ENCODE peak calls at places on chromosomes 7 and 10, in eight cellular contexts. L, N, T, A, I, P, K and H are unnamed samples.

GRCh38 chr7:129989466-129989865 is 36.7 kb upstream of the UBE2H start:
- DNase-seq in L (no peak), N (no peak), T (no peak), A (no peak), I (no peak), P (no peak), K (no peak), H (no peak)

GRCh38 chr10:53537508-53537907 is 764.9 kb upstream of the MBL2 start:
- DNase-seq in L (peak; percentile 16), N (no peak), T (no peak), A (no peak), I (no peak), P (no peak), K (no peak), H (no peak)

GRCh38 chr7:38751416-38751815 is 120.2 kb upstream of the AMPH start:
- DNase-seq in L (no peak), N (no peak), T (no peak), A (no peak), I (no peak), P (no peak), K (no peak), H (no peak)

GRCh38 chr7:98913612-98914011 is 35.3 kb downstream of the TRRAP start:
- DNase-seq in L (no peak), N (no peak), T (no peak), A (no peak), I (no peak), P (no peak), K (no peak), H (no peak)

GRCh38 chr7:127393370-127394058 is 1.0 kb upstream of the ZNF800 start:
- DNase-seq in L (peak; percentile 8), N (peak; percentile 31), T (peak; percentile 78), A (peak; percentile 46), I (no peak), P (peak; percentile 33), K (no peak), H (no peak)

GRCh38 chr7:35624299-35625186 is 70.4 kb downstream of the HERPUD2 start:
- DNase-seq in L (peak; percentile 67), N (peak; percentile 17), T (no peak), A (no peak), I (peak; percentile 47), P (peak; percentile 76), K (peak; percentile 28), H (no peak)

GRCh38 chr7:108660465-108660864 is 90.8 kb downstream of the DNAJB9 start:
- DNase-seq in L (peak; percentile 12), N (no peak), T (no peak), A (no peak), I (no peak), P (no peak), K (no peak), H (no peak)

GRCh38 chr10:62002753-62003152 is 101.3 kb downstream of the ARID5B start:
- DNase-seq in L (no peak), N (no peak), T (no peak), A (no peak), I (no peak), P (no peak), K (no peak), H (no peak)

GRCh38 chr10:72079356-72079755 is 9.0 kb downstream of the SPOCK2 start:
- DNase-seq in L (no peak), N (no peak), T (peak; percentile 83), A (no peak), I (no peak), P (no peak), K (no peak), H (no peak)

GRCh38 chr10:121130382-121130781 is 279.2 kb downstream of the WDR11 start:
- DNase-seq in L (no peak), N (no peak), T (no peak), A (no peak), I (no peak), P (no peak), K (no peak), H (no peak)

GRCh38 chr7:20350518-20350951 is 19.8 kb downstream of the ITGB8 start:
- DNase-seq in L (peak; percentile 18), N (no peak), T (no peak), A (no peak), I (no peak), P (no peak), K (no peak), H (peak; percentile 45)
- H3K27ac ChIP-seq in L (peak overlapping the region; percentile 71), N (no peak overlapping the region), T (no peak overlapping the region), A (no peak overlapping the region), I (peak overlapping the region; percentile 2), P (no peak overlapping the region), K (peak overlapping the region; percentile 47), H (peak overlapping the region; percentile 66)

DNA sequence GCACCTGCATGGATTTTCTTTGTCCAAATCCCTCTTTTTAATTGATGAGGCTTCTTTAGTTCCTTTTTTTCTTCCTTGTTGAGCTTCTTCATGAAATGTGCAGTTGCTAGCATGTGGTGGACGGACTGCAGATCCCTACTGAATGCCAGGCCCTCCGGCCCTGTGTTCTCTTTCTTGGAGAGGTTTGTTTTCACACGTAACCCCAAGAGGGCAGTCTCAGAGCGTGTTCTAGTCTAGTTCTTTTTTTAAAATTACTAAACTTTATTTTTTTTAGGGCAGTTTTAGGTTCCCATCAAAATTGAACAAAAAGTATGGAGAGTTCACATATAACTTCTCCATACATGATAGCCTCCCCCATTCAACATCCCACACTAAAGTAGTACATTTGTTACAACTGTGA is 190.0 kb downstream of the CFTR start:
- DNase-seq in L (no peak), N (no peak), T (no peak), A (no peak), I (no peak), P (no peak), K (no peak), H (peak; percentile 16)
- TF ChIP-seq CTCF in L (peak; percentile 38), N (no peak), T (no peak), A (no peak), I (no peak), P (peak; percentile 63), K (no peak), H (no peak)

GRCh38 chr10:122306282-122306681 is 35.2 kb downstream of the BTBD16 start:
- DNase-seq in L (no peak), N (no peak), T (no peak), A (no peak), I (no peak), P (no peak), K (no peak), H (no peak)
- H3K27ac ChIP-seq in L (no peak overlapping the region), N (no peak overlapping the region), T (no peak overlapping the region), A (no peak overlapping the region), I (peak overlapping the region; percentile 94), P (no peak overlapping the region), K (no peak overlapping the region), H (no peak overlapping the region)

DNA sequence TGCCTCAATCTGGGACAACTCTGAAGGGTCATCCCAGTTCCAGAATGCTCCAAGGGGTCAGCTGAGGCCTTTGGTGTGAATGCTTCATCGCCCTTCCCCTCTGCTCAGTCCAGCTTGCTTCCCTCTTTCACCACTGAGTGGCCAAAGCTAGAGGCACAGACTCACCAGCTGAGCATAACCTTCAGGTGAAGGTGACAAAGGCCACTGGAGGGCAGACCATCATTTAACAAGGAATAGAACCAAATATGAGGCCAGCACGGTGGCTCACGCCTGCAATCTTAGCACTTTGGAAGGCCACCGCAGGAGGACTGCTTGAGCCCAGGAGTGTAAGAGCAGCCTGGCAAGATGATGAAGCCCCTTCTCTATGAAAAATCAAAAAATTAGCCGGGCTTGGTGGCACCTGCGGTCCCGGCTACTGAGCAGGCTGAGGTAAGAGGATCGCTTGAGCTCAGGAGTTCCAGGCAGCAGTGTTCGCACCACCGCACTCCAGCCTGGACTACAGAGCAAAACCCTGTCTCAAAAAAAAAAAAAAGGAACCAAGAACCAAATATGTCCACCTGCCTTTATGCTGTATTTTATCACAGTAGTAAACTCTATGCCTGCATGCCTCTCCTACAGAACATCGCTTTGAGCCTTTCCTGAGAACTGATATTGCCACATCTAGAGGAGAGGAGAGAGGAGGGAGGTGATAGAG is 13.4 kb downstream of the PRKAG2 start:
- DNase-seq in L (no peak), N (no peak), T (peak; percentile 36), A (no peak), I (peak; percentile 41), P (peak; percentile 67), K (no peak), H (no peak)
- TF ChIP-seq CTCF in L (peak; percentile 10), N (no peak), T (no peak), A (no peak), I (peak; percentile 15), P (peak; percentile 60), K (no peak), H (no peak)

DNA sequence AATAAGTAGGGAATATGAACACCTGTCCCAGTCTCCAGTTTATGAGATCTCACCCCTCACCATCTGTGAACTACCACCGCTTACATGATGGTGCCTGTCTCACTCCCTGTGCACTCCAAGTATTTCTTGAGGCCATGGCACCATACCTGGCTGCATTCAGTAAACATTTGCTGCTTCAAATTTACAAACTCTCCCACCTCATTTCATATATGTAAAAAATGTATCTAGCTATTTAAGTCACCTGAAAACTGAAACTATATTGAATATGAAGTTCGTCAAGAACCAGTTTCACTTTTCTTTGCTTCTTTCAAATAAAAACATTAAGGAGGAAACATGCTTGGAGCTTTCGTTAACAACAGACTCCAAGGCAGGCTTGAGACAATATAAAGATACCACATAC is 92.2 kb downstream of the ZFAND4 start:
- DNase-seq in L (no peak), N (no peak), T (no peak), A (no peak), I (no peak), P (no peak), K (no peak), H (no peak)
- H3K27ac ChIP-seq in L (no peak overlapping the region), N (no peak overlapping the region), T (peak overlapping the region; percentile 79), A (peak overlapping the region; percentile 54), I (no peak overlapping the region), P (no peak overlapping the region), K (peak overlapping the region; percentile 83), H (peak overlapping the region; percentile 64)

DNA sequence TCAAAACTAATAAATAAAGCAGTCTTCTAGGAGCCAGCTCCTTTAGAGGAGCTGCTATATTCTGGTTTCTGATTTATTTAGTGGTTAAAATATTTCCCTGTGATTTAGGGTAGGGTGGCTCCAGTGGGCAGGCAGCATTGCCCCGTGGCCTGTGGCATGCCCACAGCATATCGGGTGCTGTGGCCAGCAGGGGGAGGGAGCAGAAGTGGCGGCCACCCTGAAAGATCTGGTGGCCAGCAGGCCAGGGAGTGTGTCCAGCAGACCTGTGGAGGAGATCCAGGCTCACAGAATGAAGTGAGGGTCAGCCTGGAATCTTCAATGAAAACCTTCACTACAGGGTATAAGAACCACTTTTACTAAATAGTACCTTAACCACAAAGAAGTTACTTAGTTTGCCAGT is 189.2 kb downstream of the TAX1BP1 start:
- DNase-seq in L (no peak), N (no peak), T (no peak), A (no peak), I (no peak), P (no peak), K (no peak), H (no peak)
- TF ChIP-seq CTCF in L (no peak), N (no peak), T (no peak), A (no peak), I (peak; percentile 6), P (no peak), K (no peak), H (no peak)

DNA sequence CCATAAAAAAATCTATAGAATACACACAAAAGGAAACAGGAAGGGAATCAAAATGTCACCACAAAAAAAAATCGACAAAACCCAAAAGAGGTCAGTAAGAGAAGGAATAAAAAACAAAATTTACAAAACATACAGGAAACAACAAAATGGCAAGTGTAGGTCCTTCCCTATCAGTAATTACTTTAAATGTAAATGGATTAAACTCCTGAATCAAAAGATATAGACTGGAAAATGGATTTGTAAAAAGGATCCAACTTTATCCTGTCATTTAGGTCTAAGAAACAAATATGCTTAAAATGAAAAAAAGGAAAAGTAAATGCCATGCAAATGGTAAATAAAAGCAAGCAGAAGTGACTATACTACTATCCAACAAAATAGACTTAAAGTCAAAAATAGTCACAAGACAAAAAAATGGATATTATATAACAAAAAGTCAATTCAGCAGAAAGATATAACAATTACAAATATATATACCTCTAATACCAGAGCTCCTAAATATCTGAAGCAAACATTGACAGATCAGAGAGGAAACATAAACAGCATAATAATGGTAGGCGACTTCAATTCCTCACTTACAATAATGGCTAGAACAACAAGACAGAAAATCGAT is 2.0 kb downstream of the OR13A1 start:
- DNase-seq in L (no peak), N (no peak), T (no peak), A (no peak), I (no peak), P (no peak), K (no peak), H (no peak)
- H3K27ac ChIP-seq in L (no peak overlapping the region), N (no peak overlapping the region), T (no peak overlapping the region), A (no peak overlapping the region), I (no peak overlapping the region), P (no peak overlapping the region), K (no peak overlapping the region), H (no peak overlapping the region)